ENCODE peak calls at places on chromosomes 1 and 21, in nine cellular contexts. X is CD4-positive, alpha-beta T cell; V is T-helper 2 cell; Z is EL; P is AG04450; M is Kasumi-1; U is sciatic nerve; R is WERI-Rb-1; D is NCI-H2081. L is an unnamed sample.
A peak's percentile ranks its signal among the peaks of the same experiment; 100 is the strongest.

GRCh38 chr21:36699026-36699545 is at the start of gene SIM2:
- DNase-seq in X (no peak), V (no peak), Z (peak; percentile 54), P (no peak), M (peak; percentile 40), U (peak; percentile 48), R (peak; percentile 58), D (peak; percentile 41), L (peak; percentile 35)

GRCh38 chr1:29690156-29690555 is 453.8 kb downstream of the PTPRU start:
- DNase-seq in X (no peak), V (no peak), Z (no peak), P (no peak), M (no peak), U (peak; percentile 10), R (no peak), D (peak; percentile 20), L (no peak)

GRCh38 chr1:178959543-178960460 is 65.9 kb upstream of the FAM20B start:
- DNase-seq in X (no peak), V (no peak), Z (no peak), P (no peak), M (no peak), U (no peak), R (no peak), D (no peak), L (no peak)

GRCh38 chr1:226778657-226779058 is 39.6 kb upstream of the ITPKB start:
- DNase-seq in X (no peak), V (no peak), Z (peak; percentile 97), P (peak; percentile 61), M (no peak), U (no peak), R (no peak), D (no peak), L (no peak)

GRCh38 chr1:237115035-237115434 is 73.1 kb downstream of the RYR2 start:
- DNase-seq in X (no peak), V (no peak), Z (no peak), P (no peak), M (no peak), U (no peak), R (no peak), D (no peak), L (no peak)

GRCh38 chr1:116026626-116027025 is 50.3 kb downstream of the SLC22A15 start:
- DNase-seq in X (no peak), V (no peak), Z (no peak), P (no peak), M (no peak), U (no peak), R (no peak), D (no peak), L (no peak)

GRCh38 chr1:183548136-183548535 is 42.1 kb downstream of the NCF2 start:
- DNase-seq in X (no peak), V (no peak), Z (no peak), P (no peak), M (peak; percentile 14), U (no peak), R (no peak), D (peak; percentile 64), L (no peak)

GRCh38 chr1:58597991-58598390 is 20.9 kb upstream of the TACSTD2 start:
- DNase-seq in X (no peak), V (no peak), Z (no peak), P (no peak), M (no peak), U (no peak), R (no peak), D (no peak), L (no peak)

GRCh38 chr21:20259035-20259867 is 739.0 kb upstream of the NCAM2 start:
- DNase-seq in X (no peak), V (no peak), Z (no peak), P (no peak), M (no peak), U (no peak), R (no peak), D (no peak), L (no peak)

GRCh38 chr1:202471246-202471645 is 122.7 kb downstream of the PPP1R12B start:
- DNase-seq in X (no peak), V (no peak), Z (no peak), P (no peak), M (no peak), U (no peak), R (no peak), D (no peak), L (no peak)

GRCh38 chr1:32250893-32251716 is at the start of gene LCK:
- DNase-seq in X (peak; percentile 62), V (peak; percentile 55), Z (no peak), P (no peak), M (no peak), U (no peak), R (no peak), D (no peak), L (no peak)

GRCh38 chr1:205224736-205225135 is 3.0 kb upstream of the TMCC2 start:
- DNase-seq in X (no peak), V (no peak), Z (no peak), P (no peak), M (no peak), U (no peak), R (no peak), D (peak; percentile 78), L (no peak)

GRCh38 chr1:232178191-232178590 is 451.7 kb downstream of the SIPA1L2 start:
- DNase-seq in X (no peak), V (no peak), Z (no peak), P (no peak), M (no peak), U (no peak), R (no peak), D (no peak), L (no peak)

GRCh38 chr1:43452789-43453441 is 816 bp downstream of the HYI start:
- DNase-seq in X (no peak), V (no peak), Z (peak; percentile 84), P (no peak), M (no peak), U (peak; percentile 67), R (no peak), D (peak; percentile 74), L (no peak)

GRCh38 chr1:230335861-230336549 is 90.1 kb downstream of the PGBD5 start:
- DNase-seq in X (no peak), V (no peak), Z (peak; percentile 15), P (peak; percentile 30), M (no peak), U (no peak), R (no peak), D (no peak), L (no peak)

GRCh38 chr1:216641669-216642460 is 81.4 kb downstream of the ESRRG start:
- DNase-seq in X (no peak), V (no peak), Z (no peak), P (no peak), M (no peak), U (no peak), R (no peak), D (no peak), L (no peak)

GRCh38 chr1:24981632-24982007 is 51.5 kb upstream of the RUNX3 start:
- DNase-seq in X (no peak), V (no peak), Z (no peak), P (no peak), M (no peak), U (no peak), R (no peak), D (no peak), L (no peak)

GRCh38 chr1:150272379-150272840 is at the start of gene C1orf54:
- DNase-seq in X (no peak), V (no peak), Z (peak; percentile 61), P (no peak), M (peak; percentile 82), U (peak; percentile 77), R (peak; percentile 49), D (no peak), L (peak; percentile 58)

GRCh38 chr1:226674892-226675719 is 64.0 kb downstream of the ITPKB start:
- DNase-seq in X (peak; percentile 72), V (peak; percentile 41), Z (no peak), P (no peak), M (peak; percentile 95), U (no peak), R (no peak), D (no peak), L (peak; percentile 66)

GRCh38 chr1:156060937-156061636 is at the start of gene RAB25:
- DNase-seq in X (no peak), V (no peak), Z (no peak), P (no peak), M (no peak), U (no peak), R (no peak), D (peak; percentile 96), L (no peak)

GRCh38 chr21:39715804-39716397 is 29.1 kb upstream of the IGSF5 start:
- DNase-seq in X (no peak), V (no peak), Z (peak; percentile 45), P (peak; percentile 8), M (peak; percentile 64), U (peak; percentile 72), R (peak; percentile 65), D (peak; percentile 51), L (peak; percentile 32)

GRCh38 chr1:84971957-84972356 is 25.0 kb downstream of the MCOLN2 start:
- DNase-seq in X (no peak), V (no peak), Z (no peak), P (no peak), M (no peak), U (no peak), R (no peak), D (no peak), L (no peak)

GRCh38 chr1:38507563-38507962 is 352.0 kb downstream of the RRAGC start:
- DNase-seq in X (no peak), V (no peak), Z (no peak), P (no peak), M (no peak), U (no peak), R (no peak), D (no peak), L (no peak)

GRCh38 chr1:231918239-231919015 is 291.8 kb downstream of the DISC1 start:
- DNase-seq in X (peak; percentile 9), V (no peak), Z (peak; percentile 69), P (peak; percentile 45), M (no peak), U (no peak), R (no peak), D (no peak), L (no peak)

GRCh38 chr1:82845371-82845770 is 1044.6 kb downstream of the ADGRL2 start:
- DNase-seq in X (no peak), V (no peak), Z (no peak), P (no peak), M (no peak), U (no peak), R (no peak), D (no peak), L (no peak)

GRCh38 chr1:151547119-151547899 is 7.2 kb downstream of the TUFT1 start:
- DNase-seq in X (no peak), V (no peak), Z (peak; percentile 99), P (peak; percentile 88), M (no peak), U (no peak), R (no peak), D (no peak), L (no peak)